ENCODE peak calls at places on chromosomes 11 and 22, in eight cellular contexts. V is dorsolateral prefrontal cortex; B is GM13976; S is epithelial cell of esophagus; H is A549; P is CD8-positive, alpha-beta T cell; C is sigmoid colon; Y is BE2C. E is an unnamed sample.

GRCh38 chr22:27982106-27982505 is 63.0 kb upstream of the PITPNB start:
- DNase-seq in B (no peak), Y (no peak), P (no peak), H (no peak), S (no peak), C (no peak), V (no peak), E (no peak)

GRCh38 chr11:106418786-106419185 is 341.3 kb downstream of the AASDHPPT start:
- DNase-seq in C (no peak), V (no peak), P (no peak), Y (no peak), S (no peak), B (no peak), H (no peak), E (no peak)

GRCh38 chr11:10556590-10556989 is 11.9 kb downstream of the LYVE1 start:
- DNase-seq in B (no peak), P (no peak), V (no peak), C (no peak), S (peak; percentile 28), Y (no peak), H (no peak), E (no peak)

GRCh38 chr22:45357492-45357891 is 47.8 kb downstream of the FAM118A start:
- DNase-seq in V (no peak), C (no peak), H (no peak), S (no peak), P (no peak), Y (no peak), B (no peak), E (no peak)

GRCh38 chr22:19717181-19717580 is 2.9 kb downstream of the SEPTIN5 start:
- DNase-seq in B (no peak), C (no peak), P (no peak), S (no peak), H (no peak), Y (no peak), V (no peak), E (no peak)

GRCh38 chr11:122617297-122617696 is 38.2 kb upstream of the UBASH3B start:
- DNase-seq in P (no peak), V (no peak), Y (no peak), H (no peak), B (no peak), C (no peak), S (peak; percentile 72), E (no peak)

GRCh38 chr11:2933376-2934056 is 4.3 kb upstream of the PHLDA2 start:
- DNase-seq in B (peak; percentile 29), Y (no peak), H (peak; percentile 85), P (no peak), C (peak; percentile 81), V (no peak), S (peak; percentile 99), E (peak; percentile 18)

GRCh38 chr11:11416502-11416901 is 63.5 kb upstream of the CSNK2A3 start:
- DNase-seq in B (no peak), C (no peak), H (no peak), P (no peak), V (no peak), S (no peak), Y (no peak), E (no peak)

GRCh38 chr22:37259540-37260029 is 15.5 kb upstream of the RAC2 start:
- DNase-seq in H (peak; percentile 57), C (no peak), S (peak; percentile 59), P (no peak), B (no peak), V (no peak), Y (peak; percentile 38), E (no peak)

GRCh38 chr22:40769761-40770160 is 49.4 kb downstream of the SLC25A17 start:
- DNase-seq in B (no peak), S (no peak), V (no peak), P (no peak), Y (no peak), H (no peak), C (no peak), E (no peak)

GRCh38 chr11:92246637-92247036 is 22.0 kb downstream of the FAT3 start:
- DNase-seq in V (no peak), Y (no peak), B (no peak), H (peak; percentile 42), P (no peak), C (no peak), S (peak; percentile 32), E (no peak)

GRCh38 chr11:83162377-83162776 is 5.4 kb downstream of the PCF11 start:
- DNase-seq in C (no peak), V (no peak), B (peak; percentile 32), P (no peak), H (no peak), S (no peak), Y (no peak), E (peak; percentile 27)

GRCh38 chr11:77113382-77114088 is 10.9 kb downstream of the OMP start:
- DNase-seq in H (peak; percentile 52), P (no peak), C (no peak), Y (peak; percentile 67), S (peak; percentile 40), V (no peak), B (peak; percentile 71), E (peak; percentile 53)
- TF ChIP-seq CTCF in H (peak; percentile 73), P (no peak), C (no peak), Y (peak; percentile 81), S (peak; percentile 68), V (peak; percentile 60), B (peak; percentile 17), E (no peak)

GRCh38 chr11:68584991-68585524 is 99.3 kb upstream of the GAL start:
- DNase-seq in P (no peak), C (no peak), V (no peak), H (no peak), Y (no peak), S (no peak), B (no peak), E (no peak)

GRCh38 chr11:68582416-68583046 is 101.8 kb upstream of the GAL start:
- DNase-seq in S (peak; percentile 58), C (no peak), Y (no peak), B (no peak), H (no peak), P (no peak), V (no peak), E (no peak)

GRCh38 chr11:68581901-68582300 is 102.4 kb upstream of the GAL start:
- DNase-seq in C (no peak), B (no peak), S (no peak), Y (no peak), P (no peak), H (no peak), V (no peak), E (no peak)

GRCh38 chr11:68583047-68583446 is 101.3 kb upstream of the GAL start:
- DNase-seq in Y (no peak), C (no peak), V (no peak), H (no peak), B (no peak), P (no peak), S (peak; percentile 75), E (no peak)

GRCh38 chr11:68584097-68584496 is 100.2 kb upstream of the GAL start:
- DNase-seq in B (peak; percentile 61), S (peak; percentile 45), V (no peak), P (peak; percentile 31), Y (peak; percentile 79), C (no peak), H (peak; percentile 54), E (peak; percentile 53)
- TF ChIP-seq CTCF in B (peak; percentile 50), S (peak; percentile 63), V (peak; percentile 63), P (peak; percentile 69), Y (peak; percentile 95), C (no peak), H (peak; percentile 62), E (peak; percentile 41)

DNA sequence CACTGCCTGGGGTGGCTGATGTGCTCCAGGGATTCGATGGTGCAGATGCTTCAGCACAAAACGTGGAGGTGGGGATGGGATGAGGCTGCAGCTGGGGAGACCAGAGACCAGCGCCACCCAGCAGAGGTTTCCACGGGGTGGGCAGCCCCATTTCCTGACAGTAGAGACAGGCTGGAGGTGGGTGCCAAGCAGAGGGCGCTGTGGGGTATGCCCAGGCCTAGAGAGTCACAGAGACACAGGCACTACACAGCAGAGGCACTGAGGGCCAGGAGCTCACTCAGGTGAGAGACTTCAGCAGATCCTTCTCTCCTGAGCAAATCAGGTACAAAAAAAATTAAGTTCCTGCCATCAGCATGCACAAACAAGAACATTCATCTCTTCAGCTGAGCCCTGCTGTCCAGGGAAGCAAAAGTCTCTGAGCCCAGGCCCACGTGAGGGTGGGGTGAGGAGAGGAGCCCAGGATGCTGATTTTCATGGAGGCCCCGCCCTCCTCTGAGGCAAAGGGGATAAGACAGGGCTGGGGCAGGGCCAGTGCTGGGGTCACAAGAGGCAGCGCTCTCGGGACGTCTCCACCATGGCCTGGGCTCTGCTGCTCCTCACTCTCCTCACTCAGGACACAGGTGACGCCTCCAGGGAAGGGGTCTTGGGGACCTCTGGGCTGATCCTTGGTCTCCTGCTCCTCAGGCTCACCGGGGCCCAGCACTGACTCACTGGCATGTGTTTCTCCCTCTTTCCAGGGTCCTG is 53.1 kb downstream of the GGTLC2 start:
- DNase-seq in V (no peak), C (peak; percentile 40), S (no peak), B (no peak), P (no peak), Y (no peak), H (no peak), E (no peak)
- TF ChIP-seq CTCF in V (no peak), C (no peak), S (no peak), B (no peak), P (no peak), Y (no peak), H (no peak), E (no peak)

GRCh38 chr11:820655-821512 is 2.2 kb downstream of the PNPLA2 start:
- DNase-seq in B (no peak), C (peak; percentile 88), V (no peak), S (peak; percentile 40), Y (no peak), H (peak; percentile 79), P (no peak), E (no peak)

GRCh38 chr11:819943-820649 is 1.4 kb downstream of the PNPLA2 start:
- DNase-seq in S (peak; percentile 85), Y (peak; percentile 61), C (peak; percentile 96), B (peak; percentile 90), H (peak; percentile 92), V (peak; percentile 59), P (peak; percentile 93), E (peak; percentile 89)

GRCh38 chr11:818396-819128 is at the start of gene PNPLA2:
- DNase-seq in V (no peak), H (peak; percentile 60), B (no peak), P (no peak), S (peak; percentile 79), C (no peak), Y (no peak), E (no peak)

GRCh38 chr11:821513-822371 is 3.0 kb downstream of the PNPLA2 start:
- DNase-seq in C (no peak), Y (no peak), H (no peak), V (no peak), P (no peak), S (no peak), B (no peak), E (no peak)

DNA sequence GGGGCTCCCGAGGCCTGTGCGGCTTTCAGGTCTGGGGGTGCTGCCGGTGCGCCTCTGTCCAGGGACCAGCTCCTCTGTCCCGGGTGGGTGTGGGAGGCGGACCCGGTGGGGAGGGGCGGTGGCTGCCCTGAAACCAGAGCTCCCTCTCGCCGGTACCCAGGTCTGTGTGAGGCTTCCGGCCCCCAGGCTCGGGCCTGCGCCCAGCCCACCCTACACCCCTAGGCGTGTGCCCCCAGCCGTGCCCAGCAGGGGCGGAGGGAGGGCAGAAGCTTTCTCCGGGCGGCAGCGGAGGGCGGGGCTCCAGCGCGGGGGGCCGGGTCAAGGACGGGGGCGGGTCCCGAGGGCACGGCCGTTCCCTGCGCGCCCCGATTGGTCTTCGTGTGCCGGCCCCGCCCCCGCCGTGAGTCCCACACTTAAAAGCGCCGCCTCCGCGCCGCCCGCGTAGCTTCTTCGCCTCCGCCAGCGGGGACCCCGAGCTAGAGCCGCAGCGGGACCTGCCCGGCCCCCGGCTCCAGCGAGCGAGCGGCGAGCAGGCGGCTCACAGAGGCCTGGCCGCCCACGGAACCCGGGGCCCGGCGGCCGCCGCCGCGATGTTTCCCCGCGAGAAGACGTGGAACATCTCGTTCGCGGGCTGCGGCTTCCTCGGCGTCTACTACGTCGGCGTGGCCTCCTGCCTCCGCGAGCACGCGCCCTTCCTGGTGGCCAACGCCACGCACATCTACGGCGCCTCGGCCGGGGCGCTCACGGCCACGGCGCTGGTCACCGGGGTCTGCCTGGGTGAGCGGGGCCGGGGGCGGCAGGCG is 616 bp downstream of the PNPLA2 start:
- DNase-seq in S (peak; percentile 92), H (peak; percentile 88), C (peak; percentile 97), B (peak; percentile 96), P (peak; percentile 91), V (peak; percentile 90), Y (peak; percentile 87), E (peak; percentile 94)
- TF ChIP-seq CTCF in S (no peak), H (no peak), C (peak; percentile 29), B (no peak), P (no peak), V (peak; percentile 17), Y (no peak), E (no peak)

E was measured in GM10248.